ENCODE peak calls at places on chromosomes 2 and 18, in four cellular contexts. Y, N, H and E are unnamed samples.

GRCh38 chr2:157150747-157151146 is 106.8 kb upstream of the GALNT5 start:
- DNase-seq in H (no peak), N (no peak), Y (peak; percentile 18), E (peak; percentile 27)

GRCh38 chr2:43142921-43143438 is 83.4 kb downstream of the ZFP36L2 start:
- DNase-seq in Y (no peak), H (peak; percentile 28), N (peak; percentile 29), E (no peak)

GRCh38 chr2:26235089-26235488 is 9.3 kb downstream of the HADHA start:
- DNase-seq in H (no peak), Y (peak; percentile 18), N (no peak), E (no peak)

GRCh38 chr18:5962362-5962761 is 67.0 kb upstream of the TMEM200C start:
- DNase-seq in N (no peak), Y (peak; percentile 6), H (no peak), E (no peak)

GRCh38 chr2:137229834-137230233 is 464.5 kb downstream of the THSD7B start:
- DNase-seq in N (no peak), H (no peak), Y (no peak), E (no peak)

GRCh38 chr2:64243081-64244048 is 99.1 kb upstream of the PELI1 start:
- DNase-seq in N (no peak), H (no peak), Y (peak; percentile 32), E (no peak)

GRCh38 chr2:120434487-120434886 is 88.6 kb downstream of the INHBB start:
- DNase-seq in N (no peak), Y (peak; percentile 14), H (no peak), E (no peak)

GRCh38 chr2:222652856-222653255 is 3.0 kb downstream of the FARSB start:
- DNase-seq in N (no peak), H (no peak), Y (no peak), E (no peak)

GRCh38 chr18:78934551-78935225 is 44.9 kb upstream of the SALL3 start:
- DNase-seq in H (no peak), Y (no peak), N (no peak), E (no peak)

GRCh38 chr2:12824304-12824761 is 107.6 kb downstream of the TRIB2 start:
- DNase-seq in Y (peak; percentile 77), H (no peak), N (no peak), E (peak; percentile 57)

GRCh38 chr18:31596081-31596872 is 4.6 kb downstream of the TTR start:
- DNase-seq in Y (no peak), N (no peak), H (no peak), E (no peak)

GRCh38 chr2:98829586-98830270 is 98.8 kb upstream of the MGAT4A start:
- DNase-seq in H (no peak), N (no peak), Y (no peak), E (no peak)

GRCh38 chr2:10410716-10411437 is 37.2 kb downstream of the ODC1 start:
- DNase-seq in Y (no peak), N (no peak), H (no peak), E (no peak)

GRCh38 chr2:12720181-12720580 is 3.4 kb downstream of the TRIB2 start:
- DNase-seq in H (no peak), Y (peak; percentile 44), N (no peak), E (no peak)

GRCh38 chr2:171824086-171824485 is 70.0 kb downstream of the SLC25A12 start:
- DNase-seq in Y (peak; percentile 74), H (no peak), N (no peak), E (no peak)

GRCh38 chr2:16162491-16163040 is 222.2 kb downstream of the MYCN start:
- DNase-seq in Y (no peak), H (no peak), N (no peak), E (no peak)

GRCh38 chr2:42185200-42185921 is 16.2 kb downstream of the EML4 start:
- DNase-seq in N (no peak), H (no peak), Y (peak; percentile 46), E (no peak)

GRCh38 chr18:12079504-12080237 is 14.0 kb upstream of the ANKRD62 start:
- DNase-seq in Y (peak; percentile 85), H (peak; percentile 67), N (no peak), E (no peak)

GRCh38 chr2:163951312-163951711 is 215.5 kb upstream of the FIGN start:
- DNase-seq in N (no peak), H (no peak), Y (no peak), E (no peak)

GRCh38 chr18:48408727-48409590 is at the start of gene ZBTB7C:
- DNase-seq in N (no peak), H (peak; percentile 68), Y (peak; percentile 12), E (peak; percentile 69)

GRCh38 chr2:184067502-184067901 is 530.8 kb upstream of the ZNF804A start:
- DNase-seq in Y (no peak), H (no peak), N (no peak), E (no peak)

GRCh38 chr2:232963913-232964312 is 49.1 kb downstream of the NGEF start:
- DNase-seq in H (no peak), Y (no peak), N (no peak), E (no peak)

GRCh38 chr2:202237787-202238233 is 587 bp downstream of the SUMO1 start:
- DNase-seq in H (no peak), N (peak; percentile 20), Y (peak; percentile 55), E (peak; percentile 69)

GRCh38 chr18:70146174-70146573 is 59.3 kb downstream of the RTTN start:
- DNase-seq in Y (no peak), N (no peak), H (no peak), E (no peak)

GRCh38 chr18:37659906-37660305 is 94.3 kb upstream of the CELF4 start:
- DNase-seq in Y (peak; percentile 52), H (no peak), N (no peak), E (no peak)

GRCh38 chr2:128982001-128982400 is 663.3 kb upstream of the HS6ST1 start:
- DNase-seq in H (no peak), N (no peak), Y (no peak), E (no peak)

GRCh38 chr2:181152701-181153100 is 172.3 kb downstream of the UBE2E3 start:
- DNase-seq in N (no peak), H (no peak), Y (no peak), E (no peak)

GRCh38 chr2:82779981-82780380 is 1679.1 kb downstream of the SUCLG1 start:
- DNase-seq in Y (no peak), H (no peak), N (no peak), E (no peak)

GRCh38 chr2:27324720-27325119 is 1.8 kb upstream of the MPV17 start:
- DNase-seq in N (no peak), Y (no peak), H (no peak), E (no peak)

GRCh38 chr2:241848761-241849615 is 9.7 kb downstream of the PDCD1 start:
- DNase-seq in Y (no peak), H (peak; percentile 46), N (no peak), E (no peak)

GRCh38 chr2:151757861-151758260 is 23.6 kb upstream of the NEB start:
- DNase-seq in H (no peak), N (no peak), Y (peak; percentile 55), E (no peak)

GRCh38 chr2:176139170-176139611 is 9.7 kb downstream of the HOXD8 start:
- DNase-seq in N (no peak), Y (no peak), H (no peak), E (no peak)

GRCh38 chr18:57444301-57444759 is 9.2 kb downstream of the ONECUT2 start:
- DNase-seq in N (no peak), Y (no peak), H (no peak), E (no peak)